ENCODE peak calls at places on chromosome 15, in ten cellular contexts. X, Q, Y, P, E, A, K, O, G and F are unnamed samples.
A peak's percentile ranks its signal among the peaks of the same experiment; 100 is the strongest.

GRCh38 chr15:79540551-79540950 is 108.4 kb downstream of the MINAR1 start:
- DNase-seq in X (no peak), Q (no peak), Y (no peak), P (peak; percentile 2), E (no peak), A (no peak), K (no peak), O (no peak), G (no peak), F (no peak)

GRCh38 chr15:31392761-31393401 is 66.2 kb downstream of the KLF13 start:
- DNase-seq in X (no peak), Q (no peak), Y (no peak), P (peak; percentile 33), E (no peak), A (peak; percentile 69), K (no peak), O (peak; percentile 73), G (no peak), F (no peak)

GRCh38 chr15:48671381-48672022 is 26.0 kb upstream of the FBN1 start:
- DNase-seq in X (no peak), Q (no peak), Y (peak; percentile 51), P (no peak), E (no peak), A (no peak), K (peak; percentile 41), O (peak; percentile 89), G (peak; percentile 58), F (no peak)

GRCh38 chr15:88401269-88401971 is 65.8 kb downstream of the MRPL46 start:
- DNase-seq in X (no peak), Q (no peak), Y (no peak), P (peak; percentile 91), E (no peak), A (no peak), K (no peak), O (no peak), G (no peak), F (no peak)

GRCh38 chr15:25727116-25727515 is 136.0 kb downstream of the ATP10A start:
- DNase-seq in X (no peak), Q (no peak), Y (no peak), P (no peak), E (no peak), A (no peak), K (no peak), O (peak; percentile 54), G (no peak), F (no peak)

GRCh38 chr15:36221992-36222391 is 357.4 kb upstream of the CDIN1 start:
- DNase-seq in X (no peak), Q (no peak), Y (no peak), P (peak; percentile 2), E (no peak), A (no peak), K (no peak), O (no peak), G (no peak), F (no peak)

GRCh38 chr15:25706176-25706970 is 156.8 kb downstream of the ATP10A start:
- DNase-seq in X (no peak), Q (no peak), Y (no peak), P (no peak), E (no peak), A (no peak), K (no peak), O (peak; percentile 33), G (no peak), F (no peak)

GRCh38 chr15:32851619-32852416 is 134.0 kb downstream of the GREM1 start:
- DNase-seq in X (no peak), Q (no peak), Y (no peak), P (no peak), E (peak; percentile 85), A (no peak), K (no peak), O (no peak), G (no peak), F (no peak)

GRCh38 chr15:57494575-57494974 is 97.1 kb upstream of the MYZAP start:
- DNase-seq in X (no peak), Q (no peak), Y (no peak), P (no peak), E (no peak), A (no peak), K (no peak), O (no peak), G (no peak), F (no peak)

GRCh38 chr15:101615986-101616848 is 36.0 kb downstream of the TM2D3 start:
- DNase-seq in X (no peak), Q (no peak), Y (no peak), P (no peak), E (peak; percentile 11), A (peak; percentile 22), K (peak; percentile 81), O (peak; percentile 78), G (peak; percentile 77), F (no peak)

GRCh38 chr15:83039206-83039605 is 27.8 kb upstream of the C15orf40 start:
- DNase-seq in X (no peak), Q (no peak), Y (no peak), P (no peak), E (no peak), A (no peak), K (no peak), O (no peak), G (no peak), F (no peak)

GRCh38 chr15:52730163-52730562 is 51.0 kb upstream of the ATOSA start:
- DNase-seq in X (peak; percentile 53), Q (no peak), Y (peak; percentile 58), P (peak; percentile 95), E (peak; percentile 92), A (peak; percentile 48), K (no peak), O (no peak), G (no peak), F (peak; percentile 74)

GRCh38 chr15:72135719-72136118 is 17.5 kb downstream of the SENP8 start:
- DNase-seq in X (no peak), Q (no peak), Y (no peak), P (no peak), E (no peak), A (no peak), K (no peak), O (no peak), G (no peak), F (no peak)

GRCh38 chr15:88238618-88239430 is 17.7 kb downstream of the NTRK3 start:
- DNase-seq in X (no peak), Q (no peak), Y (no peak), P (no peak), E (no peak), A (no peak), K (no peak), O (no peak), G (no peak), F (no peak)

GRCh38 chr15:90911906-90912769 is 9.0 kb downstream of the MAN2A2 start:
- DNase-seq in X (no peak), Q (no peak), Y (no peak), P (no peak), E (no peak), A (no peak), K (no peak), O (no peak), G (no peak), F (no peak)

GRCh38 chr15:37695719-37696118 is 238.7 kb upstream of the TMCO5A start:
- DNase-seq in X (no peak), Q (no peak), Y (no peak), P (no peak), E (no peak), A (no peak), K (no peak), O (no peak), G (no peak), F (no peak)

GRCh38 chr15:90892023-90892422 is 7.7 kb downstream of the FES start:
- DNase-seq in X (no peak), Q (no peak), Y (no peak), P (no peak), E (no peak), A (no peak), K (no peak), O (no peak), G (no peak), F (no peak)

GRCh38 chr15:74403981-74404563 is 29.7 kb downstream of the SEMA7A start:
- DNase-seq in X (no peak), Q (no peak), Y (no peak), P (peak; percentile 44), E (no peak), A (no peak), K (peak; percentile 71), O (no peak), G (no peak), F (no peak)

GRCh38 chr15:74406517-74406916 is 27.2 kb downstream of the SEMA7A start:
- DNase-seq in X (no peak), Q (no peak), Y (no peak), P (no peak), E (no peak), A (no peak), K (no peak), O (no peak), G (no peak), F (no peak)

GRCh38 chr15:74403590-74403919 is 30.2 kb downstream of the SEMA7A start:
- DNase-seq in X (no peak), Q (no peak), Y (no peak), P (no peak), E (no peak), A (no peak), K (no peak), O (no peak), G (no peak), F (no peak)

GRCh38 chr15:74406992-74407705 is 26.6 kb downstream of the SEMA7A start:
- DNase-seq in X (no peak), Q (no peak), Y (no peak), P (no peak), E (no peak), A (no peak), K (peak; percentile 73), O (no peak), G (no peak), F (no peak)

GRCh38 chr15:74405823-74406222 is 27.9 kb downstream of the SEMA7A start:
- DNase-seq in X (no peak), Q (no peak), Y (no peak), P (no peak), E (no peak), A (no peak), K (peak; percentile 73), O (no peak), G (peak; percentile 69), F (no peak)
- H3K4me1 ChIP-seq in X (peaks cover 32% of the 10 kb centered on the region), Q (no peaks in the 10 kb centered on the region), Y (no peaks in the 10 kb centered on the region), P (peaks cover 39% of the 10 kb centered on the region), E (peaks cover 3% of the 10 kb centered on the region), A (no peaks in the 10 kb centered on the region), K (peaks cover 31% of the 10 kb centered on the region), O (no peaks in the 10 kb centered on the region), G (peaks cover 14% of the 10 kb centered on the region), F (peaks cover 31% of the 10 kb centered on the region)

GRCh38 chr15:66956672-66957540 is 108.5 kb upstream of the SMAD3 start:
- DNase-seq in X (no peak), Q (no peak), Y (no peak), P (peak; percentile 36), E (no peak), A (no peak), K (no peak), O (no peak), G (no peak), F (no peak)
- H3K4me1 ChIP-seq in X (no peaks in the 10 kb centered on the region), Q (peaks cover 2% of the 10 kb centered on the region), Y (no peaks in the 10 kb centered on the region), P (peaks cover 17% of the 10 kb centered on the region), E (peaks cover 24% of the 10 kb centered on the region), A (no peaks in the 10 kb centered on the region), K (no peaks in the 10 kb centered on the region), O (no peaks in the 10 kb centered on the region), G (no peaks in the 10 kb centered on the region), F (no peaks in the 10 kb centered on the region)

GRCh38 chr15:29919380-29919881 is 97.2 kb upstream of the TJP1 start:
- DNase-seq in X (no peak), Q (no peak), Y (no peak), P (no peak), E (no peak), A (no peak), K (no peak), O (no peak), G (no peak), F (no peak)
- H3K4me1 ChIP-seq in X (no peaks in the 10 kb centered on the region), Q (peaks cover 5% of the 10 kb centered on the region), Y (no peaks in the 10 kb centered on the region), P (no peaks in the 10 kb centered on the region), E (peaks cover under 1% of the 10 kb centered on the region), A (no peaks in the 10 kb centered on the region), K (peaks cover under 1% of the 10 kb centered on the region), O (peaks cover 2% of the 10 kb centered on the region), G (no peaks in the 10 kb centered on the region), F (no peaks in the 10 kb centered on the region)

GRCh38 chr15:67127925-67128324 is 62.5 kb downstream of the SMAD3 start:
- DNase-seq in X (no peak), Q (no peak), Y (no peak), P (no peak), E (peak; percentile 62), A (no peak), K (no peak), O (no peak), G (no peak), F (no peak)
- H3K4me1 ChIP-seq in X (peaks cover 38% of the 10 kb centered on the region), Q (peaks cover 4% of the 10 kb centered on the region), Y (peaks cover 96% of the 10 kb centered on the region), P (peaks cover 12% of the 10 kb centered on the region), E (peaks cover 64% of the 10 kb centered on the region), A (peaks cover 17% of the 10 kb centered on the region), K (peaks cover 56% of the 10 kb centered on the region), O (peaks cover 69% of the 10 kb centered on the region), G (peaks cover 29% of the 10 kb centered on the region), F (peaks cover 37% of the 10 kb centered on the region)